ENCODE peak calls at places on chromosomes 4 and X, in six cellular contexts. A is stimulated activated CD4-positive, alpha-beta T cell treated with anti-CD3 and anti-CD28 coated beads, Interleukin-1b, Interleukin-23, amount 100 ng/mL, for 4 hours; D is iPS DF 19.7; I is activated CD8-positive, alpha-beta T cell treated with anti-CD3 and anti-CD28 coated beads, Interleukin-2, amount 10 ng/mL, durations not matched to agents 7 days and 5 days; X is Peyer's patch; O is activated CD4-positive, alpha-beta T cell treated with anti-CD3 and anti-CD28 coated beads, Interleukin-2, amount 50 U/mL, for 4 hours. K is an unnamed sample.

GRCh38 chrX:80021611-80022010 is 7.1 kb downstream of the TBX22 start:
- DNase-seq in A (no peak), X (no peak), D (no peak), O (no peak), I (no peak), K (peak)

GRCh38 chr4:26896636-26897035 is 36.0 kb downstream of the STIM2 start:
- DNase-seq in A (no peak), I (no peak), X (no peak), D (no peak), O (no peak), K (no peak)

GRCh38 chr4:101643201-101643600 is 147.3 kb upstream of the BANK1 start:
- DNase-seq in A (no peak), X (no peak), O (no peak), I (no peak), D (no peak), K (no peak)

GRCh38 chr4:173217727-173218126 is 49.1 kb downstream of the GALNT7 start:
- DNase-seq in D (no peak), A (no peak), X (no peak), I (no peak), O (no peak), K (no peak)

GRCh38 chrX:68719904-68720614 is 72.6 kb downstream of the STARD8 start:
- DNase-seq in X (no peak), D (no peak), O (no peak), I (no peak), A (no peak), K (no peak)

GRCh38 chrX:119093991-119094741 is 21.4 kb downstream of the CT47C1 start:
- DNase-seq in D (no peak), A (no peak), I (no peak), O (no peak), X (no peak), K (peak)

GRCh38 chr4:134518574-134519217 is 317.1 kb upstream of the PABPC4L start:
- DNase-seq in A (no peak), X (no peak), D (no peak), I (no peak), O (no peak), K (peak)

GRCh38 chr4:4542824-4543485 is 1.1 kb upstream of the STX18 start:
- DNase-seq in D (no peak), O (no peak), A (no peak), X (no peak), I (no peak), K (peak)

GRCh38 chr4:81828991-81829390 is 357.3 kb upstream of the RASGEF1B start:
- DNase-seq in D (no peak), O (no peak), I (no peak), A (no peak), X (no peak), K (no peak)

GRCh38 chr4:150867148-150867547 is 147.9 kb downstream of the LRBA start:
- DNase-seq in O (no peak), I (peak), X (no peak), A (no peak), D (peak), K (peak)

GRCh38 chr4:146436423-146437162 is 85.1 kb downstream of the SLC10A7 start:
- DNase-seq in A (no peak), O (no peak), I (no peak), D (no peak), X (no peak), K (no peak)